ENCODE peak calls at places on chromosomes 11 and 22, in nine cellular contexts. L is Calu3, O is fibroblast of mammary gland, A is AG09319, J is dorsolateral prefrontal cortex, W is AG09309, Y is heart left ventricle, F is neural progenitor cell, C is BJ. B is an unnamed sample.

GRCh38 chr11:76524919-76525318 is 80.1 kb downstream of the EMSY start:
- DNase-seq in L (peak), O (peak), A (peak), J (no peak), W (peak), Y (no peak), F (no peak), C (peak), B (no peak)

GRCh38 chr11:33884035-33884434 is 7.8 kb downstream of the LMO2 start:
- DNase-seq in L (no peak), O (no peak), A (no peak), J (no peak), W (no peak), Y (no peak), F (no peak), C (no peak), B (no peak)

GRCh38 chr11:2399488-2400068 is 972 bp upstream of the TSSC4 start:
- DNase-seq in L (peak), O (peak), A (no peak), J (no peak), W (no peak), Y (no peak), F (peak), C (no peak), B (no peak)

GRCh38 chr11:105718641-105719040 is 108.8 kb downstream of the GRIA4 start:
- DNase-seq in L (no peak), O (no peak), A (no peak), J (no peak), W (no peak), Y (no peak), F (peak), C (no peak), B (no peak)

GRCh38 chr22:25878933-25879332 is 136.9 kb downstream of the MYO18B start:
- DNase-seq in L (no peak), O (no peak), A (no peak), J (no peak), W (no peak), Y (no peak), F (no peak), C (no peak), B (no peak)

GRCh38 chr22:50498322-50498861 is 9.1 kb downstream of the LMF2 start:
- DNase-seq in L (peak), O (peak), A (no peak), J (no peak), W (no peak), Y (no peak), F (peak), C (no peak), B (no peak)

GRCh38 chr11:122150484-122151124 is 34.6 kb upstream of the BLID start:
- DNase-seq in L (no peak), O (no peak), A (no peak), J (no peak), W (no peak), Y (no peak), F (no peak), C (no peak), B (no peak)

GRCh38 chr11:24400059-24400665 is 96.7 kb upstream of the LUZP2 start:
- DNase-seq in L (no peak), O (no peak), A (no peak), J (no peak), W (no peak), Y (no peak), F (no peak), C (no peak), B (no peak)

GRCh38 chr11:74615988-74616387 is 23.6 kb downstream of the POLD3 start:
- DNase-seq in L (no peak), O (no peak), A (no peak), J (no peak), W (no peak), Y (no peak), F (no peak), C (no peak), B (no peak)

GRCh38 chr11:67562951-67563350 is 20.7 kb upstream of the GSTP1 start:
- DNase-seq in L (no peak), O (no peak), A (no peak), J (no peak), W (no peak), Y (no peak), F (no peak), C (no peak), B (no peak)

GRCh38 chr22:44931077-44931540 is 78.7 kb downstream of the PHF21B start:
- DNase-seq in L (no peak), O (peak), A (peak), J (no peak), W (no peak), Y (peak), F (no peak), C (no peak), B (no peak)

GRCh38 chr11:64880240-64881001 is 2.0 kb upstream of the EHD1 start:
- DNase-seq in L (no peak), O (no peak), A (no peak), J (no peak), W (no peak), Y (peak), F (no peak), C (no peak), B (no peak)

GRCh38 chr11:131530411-131530810 is 160.0 kb downstream of the NTM start:
- DNase-seq in L (no peak), O (no peak), A (no peak), J (peak), W (no peak), Y (no peak), F (no peak), C (no peak), B (no peak)

GRCh38 chr11:1502971-1503707 is 16.6 kb upstream of the MOB2 start:
- DNase-seq in L (no peak), O (no peak), A (no peak), J (peak), W (no peak), Y (peak), F (no peak), C (no peak), B (no peak)

GRCh38 chr11:116610190-116610589 is 162.6 kb downstream of the BUD13 start:
- DNase-seq in L (no peak), O (no peak), A (no peak), J (no peak), W (no peak), Y (no peak), F (no peak), C (no peak), B (no peak)

GRCh38 chr11:34619062-34619516 is 1.8 kb upstream of the EHF start:
- DNase-seq in L (no peak), O (no peak), A (no peak), J (no peak), W (no peak), Y (no peak), F (no peak), C (no peak), B (no peak)

GRCh38 chr11:75456596-75456995 is 23.6 kb upstream of the KLHL35 start:
- DNase-seq in L (no peak), O (no peak), A (no peak), J (no peak), W (no peak), Y (no peak), F (no peak), C (no peak), B (no peak)

GRCh38 chr11:67300756-67301312 is 2.5 kb upstream of the SSH3 start:
- DNase-seq in L (no peak), O (no peak), A (no peak), J (peak), W (no peak), Y (peak), F (no peak), C (no peak), B (no peak)

GRCh38 chr11:35035894-35036408 is 103.0 kb upstream of the CD44 start:
- DNase-seq in L (no peak), O (peak), A (peak), J (no peak), W (peak), Y (no peak), F (no peak), C (peak), B (no peak)

GRCh38 chr11:62552465-62552782 is 5.8 kb upstream of the AHNAK start:
- DNase-seq in L (peak), O (peak), A (no peak), J (no peak), W (no peak), Y (no peak), F (peak), C (no peak), B (no peak)

GRCh38 chr22:40853330-40853729 is 3.1 kb downstream of the ST13 start:
- DNase-seq in L (no peak), O (no peak), A (no peak), J (no peak), W (no peak), Y (no peak), F (no peak), C (no peak), B (no peak)

GRCh38 chr11:79173615-79174014 is 267.2 kb downstream of the TENM4 start:
- DNase-seq in L (no peak), O (peak), A (no peak), J (peak), W (peak), Y (peak), F (no peak), C (peak), B (no peak)

GRCh38 chr11:111659201-111659600 is 57.0 kb downstream of the SIK2 start:
- DNase-seq in L (no peak), O (no peak), A (no peak), J (no peak), W (no peak), Y (no peak), F (no peak), C (no peak), B (no peak)

GRCh38 chr11:69630009-69630870 is 10.7 kb upstream of the CCND1 start:
- DNase-seq in L (no peak), O (peak), A (no peak), J (no peak), W (no peak), Y (no peak), F (no peak), C (no peak), B (no peak)

GRCh38 chr11:13140028-13140870 is 131.1 kb downstream of the RASSF10 start:
- DNase-seq in L (peak), O (peak), A (no peak), J (no peak), W (no peak), Y (no peak), F (no peak), C (no peak), B (no peak)

GRCh38 chr11:3353066-3353465 is 25.9 kb downstream of the ZNF195 start:
- DNase-seq in L (no peak), O (no peak), A (no peak), J (no peak), W (no peak), Y (no peak), F (no peak), C (no peak), B (no peak)

GRCh38 chr11:69644071-69644961 is 3.4 kb downstream of the CCND1 start:
- DNase-seq in L (peak), O (peak), A (peak), J (no peak), W (peak), Y (peak), F (no peak), C (peak), B (no peak)

GRCh38 chr11:11406652-11407051 is 53.6 kb upstream of the CSNK2A3 start:
- DNase-seq in L (no peak), O (no peak), A (no peak), J (no peak), W (no peak), Y (no peak), F (no peak), C (no peak), B (no peak)

GRCh38 chr11:11409224-11409623 is 56.2 kb upstream of the CSNK2A3 start:
- DNase-seq in L (no peak), O (no peak), A (no peak), J (no peak), W (no peak), Y (peak), F (no peak), C (no peak), B (no peak)

GRCh38 chr11:11407738-11408084 is 54.7 kb upstream of the CSNK2A3 start:
- DNase-seq in L (no peak), O (no peak), A (no peak), J (no peak), W (no peak), Y (no peak), F (no peak), C (no peak), B (no peak)

GRCh38 chr11:11408436-11409221 is 55.6 kb upstream of the CSNK2A3 start:
- DNase-seq in L (no peak), O (peak), A (no peak), J (no peak), W (no peak), Y (no peak), F (no peak), C (no peak), B (no peak)

DNA sequence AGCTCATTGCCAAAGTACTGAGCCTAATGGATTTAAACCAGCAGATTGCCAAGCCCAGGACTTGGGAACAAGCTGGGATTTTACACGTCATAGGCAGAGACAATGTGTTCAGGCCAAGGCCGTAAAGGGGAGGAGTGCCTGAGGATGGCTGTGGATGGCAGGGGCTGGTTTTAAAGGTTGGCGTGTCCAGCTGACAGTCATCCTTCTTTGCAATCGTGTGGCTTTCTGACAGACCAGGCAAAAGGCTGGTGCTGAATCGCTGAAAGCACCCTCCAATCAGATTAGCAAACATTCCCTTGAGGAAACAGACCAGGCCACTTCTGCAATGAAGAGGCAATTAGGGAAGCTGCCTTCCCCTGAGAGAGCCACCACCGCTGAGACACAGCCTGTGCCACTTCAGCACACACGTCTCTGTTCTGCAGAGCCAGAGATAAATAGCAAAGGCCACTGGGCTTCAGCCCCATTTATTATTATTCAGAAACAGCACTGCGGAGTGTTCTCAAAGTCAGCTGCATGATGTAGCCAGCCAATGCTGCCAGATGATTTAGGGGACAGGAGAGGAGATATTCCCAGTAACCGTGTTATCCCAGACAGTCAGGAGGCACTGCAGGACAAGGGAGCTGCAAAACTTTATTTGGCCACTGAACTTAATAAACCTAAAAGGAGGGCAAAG is 54.2 kb upstream of the CSNK2A3 start:
- DNase-seq in L (no peak), O (peak), A (no peak), J (no peak), W (no peak), Y (no peak), F (no peak), C (no peak), B (no peak)
- TF ChIP-seq CTCF in L (no peak), O (no peak), A (no peak), J (no peak), W (no peak), Y (peak), F (no peak), C (no peak), B (no peak)

DNA sequence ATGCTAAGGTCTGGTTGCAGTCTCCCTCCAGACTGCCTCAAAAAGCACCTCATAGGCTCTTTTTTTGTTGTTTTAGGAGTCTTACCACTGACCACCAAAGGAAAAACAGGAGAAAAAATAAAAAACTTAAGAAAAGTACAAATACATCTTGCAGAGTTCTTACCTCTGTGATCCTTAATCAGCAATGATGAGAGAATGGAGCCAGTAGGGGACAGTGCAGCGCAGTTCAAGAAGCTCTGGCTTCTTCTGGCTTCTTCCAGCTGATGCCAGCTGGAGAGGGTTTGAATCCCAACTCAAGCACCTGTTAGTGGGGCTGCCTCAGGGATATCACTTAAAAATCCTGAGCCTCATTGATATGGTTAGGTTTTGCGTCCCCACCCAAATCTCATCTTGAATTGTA is 223.3 kb upstream of the ISX start:
- DNase-seq in L (no peak), O (no peak), A (no peak), J (no peak), W (no peak), Y (no peak), F (peak), C (no peak), B (no peak)
- TF ChIP-seq CTCF in L (no peak), O (no peak), A (no peak), J (no peak), W (no peak), Y (no peak), F (peak), C (peak), B (no peak)

GRCh38 chr11:7694953-7695271 is 11.4 kb downstream of the OVCH2 start:
- DNase-seq in L (no peak), O (no peak), A (no peak), J (no peak), W (no peak), Y (no peak), F (no peak), C (no peak), B (no peak)
- TF ChIP-seq CTCF in L (no peak), O (no peak), A (no peak), J (peak), W (no peak), Y (no peak), F (no peak), C (no peak), B (no peak)

GRCh38 chr22:17400305-17400704 is 31.0 kb downstream of the CECR2 start:
- DNase-seq in L (no peak), O (no peak), A (no peak), J (no peak), W (no peak), Y (no peak), F (no peak), C (no peak), B (no peak)

GRCh38 chr22:17398159-17398558 is 28.9 kb downstream of the CECR2 start:
- DNase-seq in L (no peak), O (no peak), A (no peak), J (no peak), W (no peak), Y (no peak), F (no peak), C (no peak), B (no peak)

GRCh38 chr22:17396531-17396930 is 27.3 kb downstream of the CECR2 start:
- DNase-seq in L (no peak), O (no peak), A (no peak), J (no peak), W (no peak), Y (no peak), F (no peak), C (no peak), B (no peak)

GRCh38 chr22:17401728-17402127 is 32.5 kb downstream of the CECR2 start:
- DNase-seq in L (no peak), O (no peak), A (no peak), J (no peak), W (no peak), Y (no peak), F (no peak), C (no peak), B (no peak)

DNA sequence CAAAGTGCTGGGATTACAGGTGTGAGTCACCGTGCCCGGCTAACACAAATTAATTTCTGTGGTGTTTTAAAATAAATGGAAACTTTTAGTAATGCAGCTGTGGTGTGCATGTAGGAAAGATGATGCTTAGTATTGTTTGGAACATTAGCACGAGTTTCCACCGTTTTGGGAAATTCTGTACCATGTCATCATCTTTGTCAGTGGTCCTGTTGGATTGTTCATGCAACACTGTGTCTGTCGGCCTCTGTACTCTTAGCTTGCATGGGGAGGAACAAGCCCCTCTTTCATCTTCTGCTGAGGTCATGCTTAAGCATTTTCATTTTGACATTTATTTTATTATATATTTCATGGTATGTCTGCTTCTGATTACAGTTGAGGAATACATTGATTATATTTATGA is 28.5 kb downstream of the CECR2 start:
- DNase-seq in L (no peak), O (no peak), A (no peak), J (no peak), W (no peak), Y (no peak), F (no peak), C (no peak), B (no peak)
- TF ChIP-seq CTCF in L (no peak), O (no peak), A (no peak), J (no peak), W (no peak), Y (no peak), F (no peak), C (no peak), B (no peak)